ENCODE peak calls at places on chromosomes 4 and X, in seven cellular contexts. N, M, L, C, V, S and I are unnamed samples.

GRCh38 chrX:30513284-30513683 is 64.3 kb downstream of the TASL start:
- DNase-seq in N (no peak), M (no peak), L (peak; percentile 31), C (no peak), V (no peak), S (no peak), I (peak; percentile 1)

GRCh38 chr4:23747131-23747752 is 142.6 kb downstream of the PPARGC1A start:
- DNase-seq in N (no peak), M (no peak), L (no peak), C (no peak), V (peak; percentile 14), S (no peak), I (no peak)

GRCh38 chrX:28590394-28590793 is 3.1 kb downstream of the IL1RAPL1 start:
- DNase-seq in N (no peak), M (no peak), L (no peak), C (no peak), V (no peak), S (no peak), I (no peak)

GRCh38 chr4:150176559-150176958 is 98.3 kb downstream of the DCLK2 start:
- DNase-seq in N (no peak), M (no peak), L (no peak), C (no peak), V (no peak), S (no peak), I (no peak)

GRCh38 chr4:26321326-26322276 is 787 bp downstream of the RBPJ start:
- DNase-seq in N (peak; percentile 55), M (peak; percentile 31), L (peak; percentile 70), C (peak; percentile 10), V (peak; percentile 30), S (no peak), I (peak; percentile 51)

GRCh38 chrX:131588995-131589394 is 45.1 kb downstream of the OR13H1 start:
- DNase-seq in N (no peak), M (no peak), L (no peak), C (no peak), V (peak; percentile 35), S (no peak), I (no peak)

GRCh38 chr4:174714393-174715211 is 114.4 kb downstream of the GLRA3 start:
- DNase-seq in N (no peak), M (no peak), L (peak; percentile 50), C (peak; percentile 11), V (peak; percentile 41), S (peak; percentile 17), I (peak; percentile 88)

GRCh38 chr4:98687876-98688275 is 29.5 kb upstream of the TSPAN5 start:
- DNase-seq in N (no peak), M (no peak), L (no peak), C (no peak), V (no peak), S (no peak), I (peak; percentile 50)

GRCh38 chr4:8012517-8012916 is 72.9 kb upstream of the AFAP1 start:
- DNase-seq in N (no peak), M (no peak), L (no peak), C (no peak), V (no peak), S (no peak), I (no peak)

GRCh38 chr4:62023633-62024032 is 823.5 kb downstream of the ADGRL3 start:
- DNase-seq in N (no peak), M (no peak), L (no peak), C (no peak), V (no peak), S (no peak), I (no peak)

GRCh38 chr4:39044947-39045734 is 12.9 kb upstream of the TMEM156 start:
- DNase-seq in N (no peak), M (no peak), L (peak; percentile 80), C (no peak), V (peak; percentile 51), S (no peak), I (peak; percentile 62)

GRCh38 chr4:10684631-10685030 is at the start of gene CLNK:
- DNase-seq in N (no peak), M (no peak), L (peak; percentile 22), C (no peak), V (no peak), S (no peak), I (no peak)
- TF ChIP-seq POLR2A in N (no peak), M (no peak), L (no peak), C (no peak), V (no peak), S (no peak), I (no peak)

GRCh38 chrX:64229145-64229544 is 1.3 kb downstream of the ASB12 start:
- DNase-seq in N (no peak), M (no peak), L (peak; percentile 12), C (no peak), V (no peak), S (no peak), I (no peak)

GRCh38 chrX:64230123-64230970 is at the start of gene ASB12:
- DNase-seq in N (no peak), M (no peak), L (no peak), C (no peak), V (no peak), S (no peak), I (no peak)
- TF ChIP-seq POLR2A in N (no peak), M (no peak), L (no peak), C (no peak), V (no peak), S (no peak), I (no peak)

GRCh38 chr4:128810871-128811570 is 1.5 kb downstream of the JADE1 start:
- DNase-seq in N (peak; percentile 93), M (peak; percentile 68), L (peak; percentile 88), C (peak; percentile 82), V (peak; percentile 92), S (peak; percentile 66), I (peak; percentile 84)
- TF ChIP-seq POLR2A in N (peak; percentile 71), M (no peak), L (peak; percentile 70), C (peak; percentile 60), V (peak; percentile 86), S (peak; percentile 64), I (peak; percentile 70)

DNA sequence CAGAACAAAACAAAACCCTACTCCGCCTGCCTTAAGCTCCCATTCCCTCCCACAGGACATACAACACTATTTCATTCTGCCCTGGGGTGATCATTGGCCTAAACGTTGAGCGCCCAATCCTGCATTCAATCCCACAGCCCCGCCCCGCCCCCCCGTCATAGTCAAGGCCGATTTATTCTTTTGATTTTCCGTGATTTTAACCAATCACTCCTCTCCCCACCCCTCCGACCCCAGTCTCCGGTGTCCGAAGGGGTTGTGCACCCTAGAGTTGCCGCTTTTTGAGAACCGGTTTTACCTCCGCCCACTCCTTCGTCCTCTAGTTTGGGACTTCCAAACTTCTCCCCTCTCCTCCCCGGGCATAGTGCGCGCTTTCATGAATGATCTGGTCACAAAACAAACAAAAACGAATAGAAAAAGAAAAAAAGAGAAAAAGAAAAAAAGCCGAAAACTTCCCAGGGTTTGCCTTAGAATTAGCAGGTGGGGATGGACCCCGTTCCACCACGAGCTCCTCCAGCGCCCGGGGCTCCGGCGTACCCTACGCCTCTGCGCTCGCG is 446 bp upstream of the UBE2A start:
- DNase-seq in N (peak; percentile 55), M (peak; percentile 22), L (peak; percentile 50), C (no peak), V (peak; percentile 43), S (peak; percentile 7), I (no peak)
- TF ChIP-seq POLR2A in N (no peak), M (no peak), L (no peak), C (no peak), V (no peak), S (no peak), I (no peak)

GRCh38 chrX:154547245-154548027 is at the start of gene IKBKG:
- DNase-seq in N (peak; percentile 91), M (peak; percentile 89), L (peak; percentile 91), C (peak; percentile 82), V (peak; percentile 90), S (peak; percentile 88), I (peak; percentile 94)
- TF ChIP-seq POLR2A in N (peak; percentile 16), M (no peak), L (peak; percentile 55), C (no peak), V (peak; percentile 63), S (peak; percentile 28), I (peak; percentile 61)

DNA sequence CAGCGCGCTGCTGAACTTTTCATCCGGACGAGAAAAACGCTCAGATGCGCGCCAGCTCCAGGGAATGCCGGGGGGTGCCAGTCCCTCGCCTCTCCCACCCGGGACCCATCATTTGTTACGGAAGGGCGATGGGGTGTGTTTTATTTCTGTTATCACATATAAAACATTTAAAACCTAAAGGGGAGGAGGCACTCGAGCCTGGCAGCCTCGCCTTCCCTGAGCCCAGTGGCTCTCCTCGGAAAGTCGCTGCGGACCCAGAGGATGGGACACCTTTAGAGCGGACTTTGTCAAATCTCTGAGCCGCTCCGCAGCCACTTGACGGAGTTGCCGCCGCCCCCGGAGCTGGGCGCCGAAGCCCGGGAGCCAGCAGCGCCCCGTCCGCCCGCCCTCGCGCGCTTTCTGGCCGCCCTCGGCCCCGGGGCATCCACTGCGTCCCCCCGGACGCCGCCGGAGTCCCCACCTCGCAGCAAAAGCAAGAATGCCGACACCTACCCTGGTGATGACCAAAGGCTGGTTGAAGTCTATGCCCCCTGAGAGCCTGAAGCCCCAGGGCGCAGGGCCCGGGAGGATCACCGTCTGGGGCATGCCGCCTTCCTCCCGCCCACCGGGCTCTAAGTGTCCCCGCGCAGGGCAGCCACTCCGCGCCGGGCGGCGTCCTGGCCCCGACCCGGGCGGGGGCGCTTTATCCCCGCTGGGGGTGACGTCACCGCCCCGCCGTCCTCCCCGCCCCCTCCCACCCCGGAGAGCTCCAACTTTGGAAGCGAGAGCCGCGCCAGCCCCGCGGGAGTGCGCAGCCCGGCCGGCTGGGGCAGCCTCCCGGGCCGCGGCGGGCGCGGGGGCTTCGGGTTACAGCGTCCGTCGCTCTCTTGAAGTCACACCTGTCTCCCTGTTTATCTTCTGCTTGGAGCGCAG is at the start of gene PDLIM3:
- DNase-seq in N (peak; percentile 54), M (peak; percentile 73), L (no peak), C (peak; percentile 41), V (peak; percentile 78), S (no peak), I (no peak)
- TF ChIP-seq POLR2A in N (peak; percentile 65), M (peak; percentile 70), L (no peak), C (peak; percentile 51), V (peak; percentile 77), S (peak; percentile 59), I (no peak)

GRCh38 chr4:100539706-100540105 is 21.9 kb upstream of the EMCN start:
- DNase-seq in N (no peak), M (no peak), L (peak; percentile 11), C (no peak), V (no peak), S (no peak), I (no peak)

GRCh38 chr4:100540156-100540555 is 22.3 kb upstream of the EMCN start:
- DNase-seq in N (no peak), M (no peak), L (no peak), C (no peak), V (no peak), S (no peak), I (no peak)
- TF ChIP-seq POLR2A in N (no peak), M (no peak), L (no peak), C (no peak), V (no peak), S (no peak), I (no peak)

GRCh38 chr4:1592179-1593037 is 91.7 kb downstream of the FAM53A start:
- DNase-seq in N (peak; percentile 43), M (no peak), L (no peak), C (no peak), V (no peak), S (no peak), I (no peak)
- TF ChIP-seq POLR2A in N (no peak), M (no peak), L (no peak), C (no peak), V (no peak), S (no peak), I (no peak)